ENCODE peak calls at places on chromosomes 11 and 22, in eight cellular contexts. E, J, Q, P, K, I, N and R are unnamed samples.
A peak's percentile ranks its signal among the peaks of the same experiment; 100 is the strongest.

GRCh38 chr11:47051217-47051616 is 114.7 kb downstream of the CSTPP1 start:
- DNase-seq in I (no peak), J (peak; percentile 46), P (no peak), E (no peak), N (no peak), K (no peak), Q (peak; percentile 77), R (no peak)

GRCh38 chr11:119671048-119671447 is 58.0 kb downstream of the NECTIN1 start:
- DNase-seq in K (peak; percentile 85), I (peak; percentile 60), E (no peak), J (peak; percentile 45), N (peak; percentile 68), Q (peak; percentile 87), P (peak; percentile 9), R (no peak)

GRCh38 chr11:70590356-70590991 is 192.1 kb downstream of the CTTN start:
- DNase-seq in P (no peak), J (no peak), Q (peak; percentile 75), N (no peak), K (no peak), E (no peak), I (no peak), R (no peak)

GRCh38 chr11:45859661-45860140 is 12.4 kb downstream of the CRY2 start:
- DNase-seq in P (peak; percentile 84), J (peak; percentile 97), I (peak; percentile 99), Q (no peak), E (peak; percentile 60), N (peak; percentile 94), K (peak; percentile 93), R (peak; percentile 81)

GRCh38 chr11:119100246-119100959 is 1.2 kb downstream of the DPAGT1 start:
- DNase-seq in E (no peak), N (no peak), J (peak; percentile 60), I (no peak), K (no peak), P (no peak), Q (peak; percentile 67), R (peak; percentile 56)

GRCh38 chr22:32660292-32660691 is 141.2 kb upstream of the TIMP3 start:
- DNase-seq in I (peak; percentile 38), N (peak; percentile 64), E (peak; percentile 70), K (peak; percentile 71), J (peak; percentile 85), P (peak; percentile 5), Q (peak; percentile 82), R (peak; percentile 20)

GRCh38 chr22:23289851-23290724 is 109.8 kb downstream of the BCR start:
- DNase-seq in P (peak; percentile 7), Q (peak; percentile 25), N (peak; percentile 54), J (peak; percentile 64), K (peak; percentile 62), E (peak; percentile 85), I (no peak), R (peak; percentile 28)

GRCh38 chr22:35308480-35308945 is 8.8 kb downstream of the TOM1 start:
- DNase-seq in K (no peak), P (no peak), Q (no peak), E (no peak), J (no peak), I (no peak), N (no peak), R (no peak)

GRCh38 chr11:12430351-12430750 is 53.0 kb downstream of the PARVA start:
- DNase-seq in J (peak; percentile 46), Q (peak; percentile 63), I (no peak), E (no peak), P (no peak), N (no peak), K (no peak), R (peak; percentile 89)

GRCh38 chr11:130644187-130644586 is 195.7 kb downstream of the ADAMTS15 start:
- DNase-seq in J (no peak), E (peak; percentile 48), K (no peak), Q (no peak), N (no peak), I (no peak), P (no peak), R (no peak)

GRCh38 chr22:37680191-37680851 is 4.9 kb downstream of the LGALS1 start:
- DNase-seq in N (no peak), I (no peak), J (no peak), P (no peak), E (no peak), Q (peak; percentile 40), K (no peak), R (no peak)

GRCh38 chr22:19799322-19800190 is 39.0 kb downstream of the TBX1 start:
- DNase-seq in N (no peak), E (no peak), K (peak; percentile 30), Q (peak; percentile 98), I (peak; percentile 91), P (no peak), J (peak; percentile 97), R (no peak)